ENCODE peak calls at places on chromosome 4, in seven cellular contexts. One of them, this sample, is unnamed.

GRCh38 chr4:136009258-136009832 is 1522.9 kb downstream of the PCDH18 start:
- DNase-seq in fibroblast of lung: no peak
- DNase-seq in colonic mucosa: no peak
- DNase-seq in MM.1S: no peak
- DNase-seq in IMR-90: no peak
- DNase-seq in HCT116: no peak
- DNase-seq in astrocyte: no peak
- DNase-seq in this sample: no peak

GRCh38 chr4:18858229-18858922 is 836.8 kb upstream of the LCORL start:
- DNase-seq in fibroblast of lung: no peak
- DNase-seq in colonic mucosa: no peak
- DNase-seq in MM.1S: no peak
- DNase-seq in IMR-90: no peak
- DNase-seq in HCT116: no peak
- DNase-seq in astrocyte: no peak
- DNase-seq in this sample: no peak

GRCh38 chr4:185201983-185202962 is 1.5 kb downstream of the CFAP97 start:
- DNase-seq in fibroblast of lung: peak; percentile 28
- DNase-seq in colonic mucosa: peak; percentile 39
- DNase-seq in MM.1S: no peak
- DNase-seq in IMR-90: peak; percentile 42
- DNase-seq in HCT116: no peak
- DNase-seq in astrocyte: peak; percentile 26
- DNase-seq in this sample: peak; percentile 39

GRCh38 chr4:40395908-40396806 is 61.0 kb downstream of the CHRNA9 start:
- DNase-seq in fibroblast of lung: peak; percentile 60
- DNase-seq in colonic mucosa: peak; percentile 80
- DNase-seq in MM.1S: no peak
- DNase-seq in IMR-90: no peak
- DNase-seq in HCT116: no peak
- DNase-seq in astrocyte: peak; percentile 11
- DNase-seq in this sample: no peak

GRCh38 chr4:31458813-31459212 is 738.6 kb downstream of the PCDH7 start:
- DNase-seq in fibroblast of lung: peak; percentile 20
- DNase-seq in colonic mucosa: no peak
- DNase-seq in MM.1S: no peak
- DNase-seq in IMR-90: no peak
- DNase-seq in HCT116: no peak
- DNase-seq in astrocyte: peak; percentile 25
- DNase-seq in this sample: no peak

GRCh38 chr4:155591201-155591600 is 75.4 kb upstream of the GUCY1A1 start:
- DNase-seq in fibroblast of lung: peak; percentile 35
- DNase-seq in colonic mucosa: no peak
- DNase-seq in MM.1S: no peak
- DNase-seq in IMR-90: no peak
- DNase-seq in HCT116: no peak
- DNase-seq in astrocyte: no peak
- DNase-seq in this sample: no peak

GRCh38 chr4:140662082-140662869 is 93.5 kb upstream of the UCP1 start:
- DNase-seq in fibroblast of lung: no peak
- DNase-seq in colonic mucosa: no peak
- DNase-seq in MM.1S: no peak
- DNase-seq in IMR-90: peak; percentile 52
- DNase-seq in HCT116: no peak
- DNase-seq in astrocyte: peak; percentile 33
- DNase-seq in this sample: no peak

GRCh38 chr4:4574792-4575191 is 32.9 kb upstream of the STX18 start:
- DNase-seq in fibroblast of lung: peak; percentile 86
- DNase-seq in colonic mucosa: peak; percentile 74
- DNase-seq in MM.1S: no peak
- DNase-seq in IMR-90: peak; percentile 72
- DNase-seq in HCT116: peak; percentile 10
- DNase-seq in astrocyte: peak; percentile 86
- DNase-seq in this sample: peak; percentile 47

GRCh38 chr4:78451407-78451806 is 100.2 kb upstream of the ANXA3 start:
- DNase-seq in fibroblast of lung: no peak
- DNase-seq in colonic mucosa: no peak
- DNase-seq in MM.1S: no peak
- DNase-seq in IMR-90: no peak
- DNase-seq in HCT116: no peak
- DNase-seq in astrocyte: no peak
- DNase-seq in this sample: no peak

GRCh38 chr4:150938417-150938816 is 76.7 kb downstream of the LRBA start:
- DNase-seq in fibroblast of lung: no peak
- DNase-seq in colonic mucosa: no peak
- DNase-seq in MM.1S: no peak
- DNase-seq in IMR-90: no peak
- DNase-seq in HCT116: no peak
- DNase-seq in astrocyte: no peak
- DNase-seq in this sample: peak; percentile 45

GRCh38 chr4:83267835-83268475 is 16.6 kb downstream of the COQ2 start:
- DNase-seq in fibroblast of lung: no peak
- DNase-seq in colonic mucosa: no peak
- DNase-seq in MM.1S: no peak
- DNase-seq in IMR-90: no peak
- DNase-seq in HCT116: no peak
- DNase-seq in astrocyte: no peak
- DNase-seq in this sample: no peak

GRCh38 chr4:158169931-158170690 is 2.7 kb downstream of the GASK1B start:
- DNase-seq in fibroblast of lung: peak; percentile 48
- DNase-seq in colonic mucosa: no peak
- DNase-seq in MM.1S: no peak
- DNase-seq in IMR-90: peak; percentile 21
- DNase-seq in HCT116: no peak
- DNase-seq in astrocyte: peak; percentile 72
- DNase-seq in this sample: no peak

GRCh38 chr4:84455697-84456096 is 43.4 kb downstream of the NKX6-1 start:
- DNase-seq in fibroblast of lung: no peak
- DNase-seq in colonic mucosa: no peak
- DNase-seq in MM.1S: no peak
- DNase-seq in IMR-90: no peak
- DNase-seq in HCT116: no peak
- DNase-seq in astrocyte: peak; percentile 12
- DNase-seq in this sample: no peak

GRCh38 chr4:84456157-84456556 is 42.9 kb downstream of the NKX6-1 start:
- DNase-seq in fibroblast of lung: no peak
- DNase-seq in colonic mucosa: no peak
- DNase-seq in MM.1S: no peak
- DNase-seq in IMR-90: no peak
- DNase-seq in HCT116: no peak
- DNase-seq in astrocyte: no peak
- DNase-seq in this sample: no peak

GRCh38 chr4:84451546-84451945 is 47.5 kb downstream of the NKX6-1 start:
- DNase-seq in fibroblast of lung: peak; percentile 6
- DNase-seq in colonic mucosa: no peak
- DNase-seq in MM.1S: no peak
- DNase-seq in IMR-90: no peak
- DNase-seq in HCT116: no peak
- DNase-seq in astrocyte: peak; percentile 5
- DNase-seq in this sample: no peak
- TF ChIP-seq CTCF in fibroblast of lung: peak; percentile 39
- TF ChIP-seq CTCF in colonic mucosa: no peak
- TF ChIP-seq CTCF in MM.1S: peak; percentile 45
- TF ChIP-seq CTCF in IMR-90: peak; percentile 30
- TF ChIP-seq CTCF in HCT116: peak; percentile 33
- TF ChIP-seq CTCF in astrocyte: peak; percentile 48
- TF ChIP-seq CTCF in this sample: peak; percentile 74

DNA sequence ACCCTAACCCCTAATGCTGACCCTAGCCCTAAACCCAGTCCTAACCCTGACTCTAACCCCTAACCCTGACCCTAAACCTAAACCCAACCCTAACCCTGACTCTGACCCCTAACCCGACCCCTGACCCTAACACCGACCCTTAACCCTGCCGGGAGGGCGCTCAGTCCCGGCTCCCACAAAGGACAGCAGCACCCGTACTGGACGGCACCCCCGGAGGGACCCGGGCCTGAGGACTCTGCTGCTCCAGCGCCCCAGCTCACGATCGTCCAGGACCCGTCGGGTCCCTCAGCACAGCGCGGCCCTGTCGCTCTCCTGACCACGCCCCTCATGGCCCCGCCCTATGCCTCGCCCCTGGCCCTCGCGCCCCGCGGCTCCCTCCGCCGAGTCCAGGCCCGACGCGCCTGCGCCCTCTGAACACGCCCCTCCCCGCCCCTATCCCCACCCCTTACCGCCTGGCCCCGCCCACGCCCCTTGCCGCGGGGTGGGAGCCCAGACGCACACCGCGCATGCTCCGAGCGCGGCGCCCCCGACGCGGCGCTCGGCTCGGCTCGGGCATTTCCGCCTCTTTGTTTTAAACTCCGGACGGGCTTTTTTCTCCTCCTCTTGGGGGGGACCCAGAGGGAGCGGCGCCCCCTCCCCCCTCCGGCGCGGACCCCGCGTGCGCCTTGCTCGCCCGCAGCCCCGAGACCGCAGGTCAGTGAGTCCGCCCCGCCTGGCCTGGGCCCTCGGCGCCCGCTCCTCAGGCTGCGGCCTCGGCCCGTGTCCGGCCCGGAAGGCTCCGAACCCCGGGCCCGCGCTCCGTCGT is at the start of gene PCGF3:
- DNase-seq in fibroblast of lung: peak; percentile 96
- DNase-seq in colonic mucosa: peak; percentile 98
- DNase-seq in MM.1S: peak; percentile 53
- DNase-seq in IMR-90: peak; percentile 92
- DNase-seq in HCT116: peak; percentile 85
- DNase-seq in astrocyte: peak; percentile 81
- DNase-seq in this sample: peak; percentile 97
- H3K4me1 ChIP-seq in fibroblast of lung: no peaks in the 10 kb centered on the region
- H3K4me1 ChIP-seq in colonic mucosa: peaks cover 3% of the 10 kb centered on the region
- H3K4me1 ChIP-seq in MM.1S: no peaks in the 10 kb centered on the region
- H3K4me1 ChIP-seq in IMR-90: peaks cover 14% of the 10 kb centered on the region
- H3K4me1 ChIP-seq in HCT116: peaks cover 3% of the 10 kb centered on the region
- H3K4me1 ChIP-seq in astrocyte: peaks cover 10% of the 10 kb centered on the region
- H3K4me1 ChIP-seq in this sample: no peaks in the 10 kb centered on the region

DNA sequence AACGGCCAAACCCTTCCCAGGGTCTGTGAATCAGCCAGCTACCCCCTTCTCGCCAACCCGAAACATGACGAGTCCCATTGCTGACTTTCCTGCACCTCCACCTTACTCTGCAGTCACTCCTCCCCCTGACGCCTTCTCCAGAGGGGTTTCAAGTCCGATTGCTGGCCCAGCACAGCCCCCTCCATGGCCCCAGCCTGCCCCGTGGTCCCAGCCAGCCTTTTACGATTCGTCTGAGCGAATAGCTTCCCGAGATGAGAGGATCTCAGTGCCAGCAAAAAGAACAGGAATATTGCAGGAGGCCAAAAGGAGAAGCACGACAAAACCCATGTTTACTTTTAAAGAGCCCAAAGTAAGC is 105.1 kb upstream of the MYOZ2 start:
- DNase-seq in fibroblast of lung: no peak
- DNase-seq in colonic mucosa: no peak
- DNase-seq in MM.1S: no peak
- DNase-seq in IMR-90: no peak
- DNase-seq in HCT116: no peak
- DNase-seq in astrocyte: no peak
- DNase-seq in this sample: no peak
- H3K9ac ChIP-seq in fibroblast of lung: no peak overlapping the region
- H3K9ac ChIP-seq in colonic mucosa: no peak overlapping the region
- H3K9ac ChIP-seq in MM.1S: no peak overlapping the region
- H3K9ac ChIP-seq in IMR-90: no peak overlapping the region
- H3K9ac ChIP-seq in HCT116: no peak overlapping the region
- H3K9ac ChIP-seq in astrocyte: no peak overlapping the region
- H3K9ac ChIP-seq in this sample: no peak overlapping the region

GRCh38 chr4:118082182-118082581 is 47.9 kb downstream of the NDST3 start:
- DNase-seq in fibroblast of lung: no peak
- DNase-seq in colonic mucosa: no peak
- DNase-seq in MM.1S: no peak
- DNase-seq in IMR-90: no peak
- DNase-seq in HCT116: no peak
- DNase-seq in astrocyte: no peak
- DNase-seq in this sample: no peak

GRCh38 chr4:118076958-118077766 is 42.9 kb downstream of the NDST3 start:
- DNase-seq in fibroblast of lung: peak; percentile 44
- DNase-seq in colonic mucosa: peak; percentile 22
- DNase-seq in MM.1S: peak; percentile 42
- DNase-seq in IMR-90: peak; percentile 34
- DNase-seq in HCT116: peak; percentile 32
- DNase-seq in astrocyte: peak; percentile 2
- DNase-seq in this sample: peak; percentile 69

DNA sequence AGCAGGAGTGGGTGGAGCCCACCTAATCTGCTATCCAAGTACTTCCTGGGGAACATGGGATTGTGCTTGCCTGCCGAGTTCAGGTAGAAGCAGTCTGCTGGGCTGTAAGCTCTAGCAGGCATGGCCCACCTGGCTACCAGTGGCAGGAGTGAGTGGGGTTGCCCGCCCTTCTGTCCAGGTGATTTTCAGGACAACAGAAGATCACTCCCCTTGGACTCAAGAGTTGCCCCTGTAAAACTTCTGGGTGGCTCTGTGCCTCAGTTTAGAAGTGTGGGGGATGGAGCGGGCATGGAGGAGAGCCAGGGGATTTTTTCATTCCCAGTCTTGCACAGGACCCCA is 43.5 kb downstream of the NDST3 start:
- DNase-seq in fibroblast of lung: no peak
- DNase-seq in colonic mucosa: no peak
- DNase-seq in MM.1S: no peak
- DNase-seq in IMR-90: no peak
- DNase-seq in HCT116: no peak
- DNase-seq in astrocyte: no peak
- DNase-seq in this sample: no peak
- TF ChIP-seq CTCF in fibroblast of lung: no peak
- TF ChIP-seq CTCF in colonic mucosa: no peak
- TF ChIP-seq CTCF in MM.1S: no peak
- TF ChIP-seq CTCF in IMR-90: no peak
- TF ChIP-seq CTCF in HCT116: no peak
- TF ChIP-seq CTCF in astrocyte: no peak
- TF ChIP-seq CTCF in this sample: no peak

GRCh38 chr4:7044415-7044930 is 1.3 kb downstream of the TADA2B start:
- DNase-seq in fibroblast of lung: no peak
- DNase-seq in colonic mucosa: no peak
- DNase-seq in MM.1S: no peak
- DNase-seq in IMR-90: no peak
- DNase-seq in HCT116: no peak
- DNase-seq in astrocyte: no peak
- DNase-seq in this sample: no peak

GRCh38 chr4:7045961-7046921 is 3.1 kb downstream of the TADA2B start:
- DNase-seq in fibroblast of lung: no peak
- DNase-seq in colonic mucosa: no peak
- DNase-seq in MM.1S: no peak
- DNase-seq in IMR-90: no peak
- DNase-seq in HCT116: no peak
- DNase-seq in astrocyte: no peak
- DNase-seq in this sample: no peak

GRCh38 chr4:7043521-7044414 is 596 bp downstream of the TADA2B start:
- DNase-seq in fibroblast of lung: peak; percentile 46
- DNase-seq in colonic mucosa: peak; percentile 65
- DNase-seq in MM.1S: peak; percentile 57
- DNase-seq in IMR-90: peak; percentile 38
- DNase-seq in HCT116: no peak
- DNase-seq in astrocyte: peak; percentile 27
- DNase-seq in this sample: no peak

GRCh38 chr4:7046971-7047370 is 3.8 kb downstream of the TADA2B start:
- DNase-seq in fibroblast of lung: no peak
- DNase-seq in colonic mucosa: no peak
- DNase-seq in MM.1S: no peak
- DNase-seq in IMR-90: no peak
- DNase-seq in HCT116: no peak
- DNase-seq in astrocyte: no peak
- DNase-seq in this sample: no peak

DNA sequence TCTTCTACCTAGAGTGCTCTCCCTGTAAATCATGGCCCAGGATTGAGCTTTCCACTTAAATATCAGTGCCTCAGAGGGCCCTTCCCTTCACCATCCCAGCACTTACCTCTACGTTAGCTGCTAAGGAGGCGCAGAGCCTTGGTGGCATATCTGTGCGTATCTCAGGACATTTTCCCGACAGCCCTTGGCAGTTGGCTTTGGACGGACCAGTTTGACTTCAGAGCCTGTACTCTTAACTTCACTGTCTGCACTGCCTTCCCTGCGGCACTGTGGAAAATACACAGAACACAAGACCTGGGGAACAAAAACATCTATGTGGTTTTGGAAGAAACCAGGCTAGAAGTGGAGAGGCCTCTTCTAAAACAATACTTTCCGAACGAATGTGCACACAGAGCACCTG is 2.4 kb downstream of the TADA2B start:
- DNase-seq in fibroblast of lung: no peak
- DNase-seq in colonic mucosa: no peak
- DNase-seq in MM.1S: no peak
- DNase-seq in IMR-90: no peak
- DNase-seq in HCT116: no peak
- DNase-seq in astrocyte: no peak
- DNase-seq in this sample: no peak
- H3K4me1 ChIP-seq in fibroblast of lung: peaks cover 12% of the 10 kb centered on the region
- H3K4me1 ChIP-seq in colonic mucosa: peaks cover 24% of the 10 kb centered on the region
- H3K4me1 ChIP-seq in MM.1S: peaks cover 11% of the 10 kb centered on the region
- H3K4me1 ChIP-seq in IMR-90: peaks cover 21% of the 10 kb centered on the region
- H3K4me1 ChIP-seq in HCT116: peaks cover 12% of the 10 kb centered on the region
- H3K4me1 ChIP-seq in astrocyte: peaks cover 21% of the 10 kb centered on the region
- H3K4me1 ChIP-seq in this sample: peaks cover 3% of the 10 kb centered on the region